ENCODE peak calls at places on chromosomes 4 and X, in eight cellular contexts. A, W, F, B, K, V, C and Y are unnamed samples.

GRCh38 chrX:11143931-11144678 is 33.0 kb downstream of the HCCS start:
- DNase-seq in V (peak; percentile 87), K (peak; percentile 77), A (peak; percentile 54), C (no peak), B (peak; percentile 63), F (peak; percentile 21), W (peak; percentile 83), Y (peak; percentile 86)

GRCh38 chr4:185283723-185284122 is 74.3 kb downstream of the SNX25 start:
- DNase-seq in A (no peak), F (no peak), K (no peak), B (no peak), C (no peak), V (peak; percentile 75), W (peak; percentile 64), Y (peak; percentile 67)

GRCh38 chr4:110625593-110626292 is 2.9 kb upstream of the PITX2 start:
- DNase-seq in W (no peak), V (no peak), K (no peak), F (no peak), C (no peak), B (no peak), A (no peak), Y (no peak)

GRCh38 chrX:155068165-155068564 is 2.8 kb downstream of the CMC4 start:
- DNase-seq in V (peak; percentile 63), K (peak; percentile 60), F (no peak), C (no peak), B (no peak), A (no peak), W (peak; percentile 82), Y (peak; percentile 66)

GRCh38 chr4:13328591-13328990 is 155.5 kb downstream of the RAB28 start:
- DNase-seq in B (no peak), K (no peak), V (no peak), C (no peak), W (peak; percentile 52), A (no peak), F (no peak), Y (no peak)

GRCh38 chr4:153679476-153679875 is 4.6 kb upstream of the TLR2 start:
- DNase-seq in C (no peak), F (peak; percentile 30), K (no peak), B (no peak), V (no peak), A (no peak), W (no peak), Y (no peak)

GRCh38 chr4:105657117-105657765 is 51.2 kb downstream of the INTS12 start:
- DNase-seq in A (no peak), K (no peak), W (no peak), F (no peak), B (no peak), V (no peak), C (no peak), Y (no peak)

GRCh38 chr4:115353370-115353769 is 239.9 kb upstream of the NDST4 start:
- DNase-seq in F (no peak), A (no peak), V (peak; percentile 2), K (no peak), W (no peak), B (no peak), C (no peak), Y (no peak)

GRCh38 chrX:136954930-136955329 is 74.4 kb upstream of the RBMX start:
- DNase-seq in A (no peak), K (peak; percentile 42), V (peak; percentile 66), B (peak; percentile 1), C (no peak), W (peak; percentile 48), F (no peak), Y (peak; percentile 62)

GRCh38 chr4:176189891-176190795 is 5.2 kb downstream of the SPATA4 start:
- DNase-seq in K (no peak), V (no peak), F (no peak), W (peak; percentile 38), C (no peak), B (no peak), A (no peak), Y (no peak)

GRCh38 chr4:3483471-3483921 is 20.4 kb downstream of the DOK7 start:
- DNase-seq in V (no peak), B (no peak), A (no peak), K (no peak), W (peak; percentile 53), F (no peak), C (no peak), Y (peak; percentile 6)

GRCh38 chr4:115720611-115721010 is 607.2 kb upstream of the NDST4 start:
- DNase-seq in K (no peak), V (peak; percentile 6), B (no peak), C (no peak), A (no peak), F (no peak), W (no peak), Y (no peak)

GRCh38 chrX:10178866-10179463 is 22.2 kb downstream of the CLCN4 start:
- DNase-seq in B (no peak), C (no peak), K (no peak), V (no peak), A (no peak), F (no peak), W (no peak), Y (no peak)

GRCh38 chr4:153538408-153539057 is 72.4 kb downstream of the TMEM131L start:
- DNase-seq in K (no peak), V (peak; percentile 72), B (no peak), A (peak; percentile 51), F (no peak), C (no peak), W (peak; percentile 77), Y (peak; percentile 39)

GRCh38 chr4:163895369-163896005 is 401.0 kb downstream of the TMA16 start:
- DNase-seq in B (no peak), K (no peak), F (no peak), A (no peak), V (no peak), C (no peak), W (no peak), Y (no peak)

GRCh38 chr4:80740375-80740774 is 290.1 kb upstream of the BMP3 start:
- DNase-seq in V (no peak), F (no peak), K (no peak), A (no peak), C (no peak), W (no peak), B (no peak), Y (no peak)

GRCh38 chr4:39505581-39505980 is 21.7 kb downstream of the UGDH start:
- DNase-seq in C (no peak), K (no peak), B (no peak), W (peak; percentile 49), V (no peak), F (no peak), A (no peak), Y (peak; percentile 46)

GRCh38 chrX:106437407-106437806 is 174.4 kb upstream of the RADX start:
- DNase-seq in B (no peak), F (no peak), A (no peak), C (no peak), K (no peak), W (no peak), V (peak; percentile 0), Y (no peak)

GRCh38 chrX:154714925-154715324 is 36.0 kb downstream of the GAB3 start:
- DNase-seq in K (peak; percentile 45), A (peak; percentile 27), C (no peak), V (peak; percentile 69), F (no peak), B (peak; percentile 71), W (peak; percentile 69), Y (peak; percentile 68)

GRCh38 chr4:82266345-82266744 is 107.4 kb downstream of the HNRNPD start:
- DNase-seq in V (no peak), B (no peak), F (no peak), K (no peak), A (no peak), C (no peak), W (no peak), Y (no peak)

GRCh38 chr4:52865305-52865704 is 3.2 kb downstream of the RASL11B start:
- DNase-seq in V (no peak), W (no peak), B (no peak), C (no peak), K (no peak), F (no peak), A (no peak), Y (no peak)

GRCh38 chr4:52863324-52863723 is 1.2 kb downstream of the RASL11B start:
- DNase-seq in B (no peak), A (no peak), K (no peak), V (no peak), F (no peak), W (no peak), C (no peak), Y (no peak)

GRCh38 chr4:52866734-52867133 is 4.6 kb downstream of the RASL11B start:
- DNase-seq in B (no peak), F (no peak), A (no peak), C (no peak), K (no peak), V (no peak), W (no peak), Y (no peak)

GRCh38 chr4:52862605-52863236 is 604 bp downstream of the RASL11B start:
- DNase-seq in A (no peak), F (peak; percentile 21), V (no peak), C (no peak), B (no peak), W (no peak), K (no peak), Y (no peak)

GRCh38 chr4:52864816-52865215 is 2.7 kb downstream of the RASL11B start:
- DNase-seq in C (no peak), A (peak; percentile 60), B (no peak), W (no peak), F (no peak), V (peak; percentile 53), K (no peak), Y (peak; percentile 12)
- H3K4me3 ChIP-seq in C (no peak overlapping the region), A (peak overlapping the region; percentile 86), B (no peak overlapping the region), W (no peak overlapping the region), F (no peak overlapping the region), V (no peak overlapping the region), K (no peak overlapping the region), Y (no peak overlapping the region)

DNA sequence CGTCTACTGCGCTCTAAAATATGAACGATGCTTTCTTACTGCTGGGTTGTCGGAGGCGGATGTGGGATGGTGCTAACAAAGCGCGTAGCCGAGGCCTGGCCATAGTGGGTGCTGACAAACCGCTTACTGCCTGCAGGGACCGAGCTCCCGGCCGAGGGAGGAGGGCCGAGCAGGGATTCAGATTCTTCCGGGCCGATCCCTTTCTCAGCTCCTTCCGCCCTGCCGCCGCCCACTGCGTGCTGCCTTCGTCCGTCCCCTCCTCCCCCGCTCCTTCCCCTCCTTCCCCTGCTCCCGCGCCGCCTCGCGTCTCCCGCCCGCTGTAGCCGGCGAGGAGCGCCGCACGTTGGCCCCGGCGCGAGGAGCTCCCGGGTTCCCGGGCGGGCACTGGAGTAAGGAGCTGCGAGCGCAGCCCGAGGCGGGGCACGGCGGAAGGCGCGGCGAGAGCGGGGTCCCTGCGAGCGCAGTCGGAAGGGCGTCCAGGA is at the start of gene STK32B:
- DNase-seq in F (peak; percentile 39), A (peak; percentile 51), C (peak; percentile 81), K (peak; percentile 80), W (peak; percentile 79), V (peak; percentile 65), B (peak; percentile 8), Y (peak; percentile 67)
- TF ChIP-seq CTCF in F (no peak), A (no peak), C (no peak), K (no peak), W (no peak), V (no peak), B (no peak), Y (peak; percentile 16)

GRCh38 chrX:55488268-55488558 is 1.4 kb downstream of the USP51 start:
- DNase-seq in A (no peak), F (no peak), C (no peak), K (no peak), B (no peak), V (no peak), W (no peak), Y (no peak)
- H3K4me3 ChIP-seq in A (peak overlapping the region; percentile 34), F (peak overlapping the region; percentile 62), C (peak overlapping the region; percentile 67), K (peak overlapping the region; percentile 71), B (no peak overlapping the region), V (peak overlapping the region; percentile 45), W (peak overlapping the region; percentile 49), Y (peak overlapping the region; percentile 15)

GRCh38 chr4:77305766-77306165 is 148.8 kb downstream of the CCNG2 start:
- DNase-seq in B (no peak), W (no peak), K (no peak), C (no peak), A (no peak), V (no peak), F (no peak), Y (no peak)
- TF ChIP-seq CTCF in B (no peak), W (no peak), K (no peak), C (no peak), A (no peak), V (no peak), F (no peak), Y (no peak)